ENCODE peak calls at places on chromosomes 2 and 18, in four cellular contexts. H, R, C and O are unnamed samples.

GRCh38 chr2:20291106-20291564 is 59.5 kb downstream of the PUM2 start:
- DNase-seq in C (peak; percentile 89), R (peak; percentile 62), H (peak; percentile 83), O (peak; percentile 93)

GRCh38 chr18:46155652-46156051 is 51.5 kb downstream of the HAUS1 start:
- DNase-seq in C (no peak), R (no peak), H (no peak), O (no peak)

GRCh38 chr2:207185372-207185771 is 19.6 kb upstream of the KLF7 start:
- DNase-seq in H (no peak), R (no peak), C (no peak), O (no peak)

GRCh38 chr18:11512096-11513030 is 97.0 kb upstream of the SLC35G4 start:
- DNase-seq in H (no peak), R (no peak), C (peak; percentile 68), O (peak; percentile 49)

GRCh38 chr2:152573168-152573567 is 144.1 kb downstream of the PRPF40A start:
- DNase-seq in H (peak; percentile 76), R (no peak), C (no peak), O (peak; percentile 43)

GRCh38 chr2:18455256-18455862 is 105.1 kb downstream of the RDH14 start:
- DNase-seq in C (peak; percentile 13), H (no peak), R (peak; percentile 41), O (peak; percentile 5)

GRCh38 chr2:112646791-112647720 is 1.3 kb downstream of the SLC20A1 start:
- DNase-seq in C (no peak), R (no peak), H (peak; percentile 60), O (no peak)

GRCh38 chr2:160703648-160704585 is 210.3 kb upstream of the RBMS1 start:
- DNase-seq in C (no peak), H (no peak), R (peak; percentile 13), O (no peak)

GRCh38 chr2:162086904-162087303 is 12.9 kb upstream of the DPP4 start:
- DNase-seq in C (no peak), R (no peak), H (no peak), O (no peak)

GRCh38 chr2:225932741-225933413 is 533.4 kb downstream of the NYAP2 start:
- DNase-seq in R (no peak), H (no peak), C (no peak), O (no peak)

GRCh38 chr2:174142290-174142689 is 106.0 kb downstream of the OLA1 start:
- DNase-seq in R (no peak), C (no peak), H (no peak), O (no peak)

GRCh38 chr2:55168221-55169154 is 63.6 kb downstream of the CLHC1 start:
- DNase-seq in H (peak; percentile 67), C (peak; percentile 70), R (no peak), O (peak; percentile 77)

GRCh38 chr2:184532541-184532940 is 65.8 kb upstream of the ZNF804A start:
- DNase-seq in R (no peak), H (no peak), C (no peak), O (no peak)

GRCh38 chr2:121004950-121005349 is 269.3 kb downstream of the GLI2 start:
- DNase-seq in H (no peak), R (no peak), C (no peak), O (no peak)

GRCh38 chr2:103898561-103898960 is 955.4 kb upstream of the POU3F3 start:
- DNase-seq in H (no peak), R (no peak), C (no peak), O (no peak)

GRCh38 chr2:125837108-125837507 is 818.9 kb upstream of the GYPC start:
- DNase-seq in R (no peak), C (no peak), H (no peak), O (no peak)

GRCh38 chr18:57059366-57059765 is 87.5 kb upstream of the BOD1L2 start:
- DNase-seq in H (no peak), R (no peak), C (no peak), O (no peak)

GRCh38 chr18:80175451-80176235 is 66.6 kb downstream of the ADNP2 start:
- DNase-seq in C (no peak), H (no peak), R (no peak), O (no peak)

GRCh38 chr2:217910875-217911212 is 92.0 kb downstream of the TNS1 start:
- DNase-seq in R (no peak), C (no peak), H (no peak), O (no peak)

GRCh38 chr2:25529034-25529433 is 144.3 kb downstream of the DTNB start:
- DNase-seq in R (no peak), H (no peak), C (no peak), O (no peak)

GRCh38 chr2:196849895-196850294 is 40.7 kb upstream of the C2orf66 start:
- DNase-seq in H (peak; percentile 5), C (peak; percentile 14), R (no peak), O (peak; percentile 58)

GRCh38 chr2:207189040-207189439 is 23.3 kb upstream of the KLF7 start:
- DNase-seq in C (no peak), R (no peak), H (no peak), O (no peak)

GRCh38 chr2:98140210-98140609 is 53.2 kb downstream of the VWA3B start:
- DNase-seq in C (no peak), H (no peak), R (no peak), O (no peak)

GRCh38 chr18:63271881-63272299 is 47.7 kb downstream of the BCL2 start:
- DNase-seq in H (no peak), R (no peak), C (no peak), O (no peak)

GRCh38 chr2:157304811-157305712 is 20.6 kb downstream of the ERMN start:
- DNase-seq in H (no peak), C (no peak), R (no peak), O (no peak)

GRCh38 chr2:134897932-134898331 is 20.7 kb upstream of the CCNT2 start:
- DNase-seq in R (no peak), C (no peak), H (no peak), O (no peak)
- TF ChIP-seq NR3C1 in R (no peak), C (no peak), H (no peak), O (no peak)

GRCh38 chr2:106147159-106147558 is 46.9 kb downstream of the UXS1 start:
- DNase-seq in H (no peak), C (peak; percentile 44), R (no peak), O (no peak)

GRCh38 chr2:106140913-106141312 is 53.2 kb downstream of the UXS1 start:
- DNase-seq in R (no peak), C (no peak), H (no peak), O (no peak)

GRCh38 chr2:106142683-106143082 is 51.4 kb downstream of the UXS1 start:
- DNase-seq in R (no peak), C (no peak), H (no peak), O (no peak)

GRCh38 chr2:106144621-106145331 is 49.3 kb downstream of the UXS1 start:
- DNase-seq in R (no peak), C (no peak), H (no peak), O (no peak)

DNA sequence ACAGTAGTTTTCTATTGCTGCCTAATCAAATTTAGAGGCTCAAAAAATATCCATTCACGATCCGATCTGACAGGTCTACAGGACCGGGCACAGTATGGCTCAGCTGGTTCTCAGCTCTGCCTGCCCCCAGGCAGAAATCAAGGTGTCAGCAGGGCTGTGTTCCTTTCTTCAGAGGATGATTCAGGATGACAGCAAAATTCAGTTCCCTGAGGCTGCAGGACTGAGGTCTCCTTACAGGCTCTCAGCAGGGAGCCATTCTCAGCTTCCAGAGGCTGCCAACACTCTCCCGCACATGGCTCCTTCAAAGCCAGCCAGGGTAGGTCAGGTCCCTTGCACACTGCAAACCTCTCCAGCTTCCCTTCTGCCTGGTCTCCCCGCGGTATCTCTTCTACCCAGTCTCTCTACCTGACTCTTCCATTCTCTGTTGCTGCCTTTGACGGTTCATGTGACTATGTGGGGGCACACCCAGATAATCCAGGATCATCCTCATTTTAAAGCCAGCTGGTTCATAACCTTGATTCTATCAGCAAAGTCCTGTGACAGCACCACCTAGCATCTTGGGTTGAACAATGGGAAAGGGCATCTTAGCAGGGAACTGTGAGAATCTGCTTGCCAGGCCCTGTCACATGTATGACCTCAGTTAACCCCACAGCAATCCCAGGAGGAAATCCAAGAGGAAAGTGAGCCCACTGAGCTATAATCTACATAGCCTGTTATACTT is 50.4 kb downstream of the UXS1 start:
- DNase-seq in R (no peak), C (no peak), H (no peak), O (no peak)
- TF ChIP-seq NR3C1 in R (no peak), C (no peak), H (no peak), O (no peak)

DNA sequence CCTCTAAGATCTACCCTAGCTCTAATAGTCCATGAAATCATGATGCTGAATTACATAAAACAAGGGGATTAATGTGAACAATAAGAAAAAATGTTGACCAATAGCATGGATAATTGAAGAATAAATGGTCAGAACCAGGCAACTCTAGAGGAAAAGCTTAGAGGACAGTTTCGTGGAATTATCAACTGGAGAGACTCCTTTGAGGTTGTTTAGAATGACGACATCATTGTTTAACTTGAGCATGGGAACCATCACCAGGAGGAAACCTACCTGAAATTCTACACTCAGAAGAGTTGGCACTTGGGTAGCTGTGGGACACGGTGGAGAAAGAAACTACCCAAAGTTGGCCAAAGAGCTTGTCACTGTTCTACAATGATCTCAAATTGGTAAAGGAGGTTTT is 179.2 kb upstream of the EPAS1 start:
- DNase-seq in H (no peak), R (no peak), C (no peak), O (no peak)
- TF ChIP-seq NR3C1 in H (no peak), R (no peak), C (no peak), O (no peak)

GRCh38 chr2:37973615-37974353 is 48.7 kb downstream of the RMDN2 start:
- DNase-seq in C (no peak), R (no peak), H (no peak), O (no peak)
- TF ChIP-seq NR3C1 in C (no peak), R (no peak), H (no peak), O (no peak)

DNA sequence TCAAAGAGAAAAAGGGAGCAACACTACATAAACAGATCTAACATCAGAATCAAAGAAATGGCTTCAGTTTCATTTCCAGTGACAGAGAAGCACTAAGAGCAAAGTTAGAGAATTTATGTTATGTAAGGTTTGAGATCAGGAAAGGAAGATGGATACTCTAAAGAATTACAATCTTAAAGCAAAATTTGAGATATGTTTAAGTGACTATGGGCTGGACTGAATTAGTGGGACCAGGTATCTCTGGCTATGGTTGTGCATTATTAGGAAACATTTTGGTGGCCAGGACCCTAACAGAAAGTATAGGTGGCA is 208.2 kb downstream of the CCDC178 start:
- DNase-seq in C (no peak), H (no peak), R (no peak), O (no peak)
- TF ChIP-seq NR3C1 in C (no peak), H (no peak), R (no peak), O (no peak)

GRCh38 chr2:137252934-137253333 is 487.6 kb downstream of the THSD7B start:
- DNase-seq in C (no peak), R (no peak), H (no peak), O (no peak)

GRCh38 chr2:137254081-137254480 is 488.7 kb downstream of the THSD7B start:
- DNase-seq in H (no peak), R (no peak), C (no peak), O (no peak)

GRCh38 chr2:137255345-137255744 is 490.0 kb downstream of the THSD7B start:
- DNase-seq in C (no peak), R (no peak), H (no peak), O (no peak)

GRCh38 chr2:137255990-137256389 is 490.6 kb downstream of the THSD7B start:
- DNase-seq in R (no peak), H (no peak), C (no peak), O (no peak)
- TF ChIP-seq NR3C1 in R (no peak), H (no peak), C (no peak), O (no peak)

GRCh38 chr2:85308951-85309555 is 18.7 kb downstream of the TGOLN2 start:
- DNase-seq in H (no peak), C (peak; percentile 46), R (no peak), O (no peak)
- TF ChIP-seq NR3C1 in H (no peak), C (no peak), R (no peak), O (no peak)

GRCh38 chr2:154537024-154537423 is 161.5 kb upstream of the KCNJ3 start:
- DNase-seq in H (no peak), R (no peak), C (no peak), O (no peak)
- TF ChIP-seq NR3C1 in H (no peak), R (no peak), C (no peak), O (no peak)